ENCODE peak calls at places on chromosome 5, in six cellular contexts. L is endodermal cell, I is AG04450, D is OCI-LY7, Z is upper lobe of left lung, O is cardiac muscle cell. A is an unnamed sample.

GRCh38 chr5:56190500-56190899 is 42.6 kb downstream of the ANKRD55 start:
- DNase-seq in O (peak; percentile 87), I (no peak), Z (peak; percentile 74), D (no peak), L (no peak), A (peak; percentile 52)

GRCh38 chr5:31853398-31854135 is 214.6 kb downstream of the PDZD2 start:
- DNase-seq in D (no peak), O (no peak), L (peak; percentile 70), I (no peak), Z (peak; percentile 67), A (no peak)

GRCh38 chr5:112174959-112175594 is 244.0 kb downstream of the EPB41L4A start:
- DNase-seq in L (peak; percentile 65), I (no peak), O (peak; percentile 71), D (peak; percentile 81), Z (no peak), A (peak; percentile 41)

GRCh38 chr5:31530541-31531265 is 1.2 kb downstream of the DROSHA start:
- DNase-seq in D (peak; percentile 8), Z (no peak), L (no peak), I (no peak), O (no peak), A (peak; percentile 1)

GRCh38 chr5:52867809-52868208 is 80.1 kb downstream of the ITGA1 start:
- DNase-seq in O (peak; percentile 41), I (no peak), L (no peak), Z (no peak), D (no peak), A (no peak)

GRCh38 chr5:102809033-102809432 is 53.9 kb downstream of the PAM start:
- DNase-seq in D (no peak), O (no peak), Z (peak; percentile 39), L (peak; percentile 69), I (no peak), A (no peak)

GRCh38 chr5:98193921-98194760 is 579.3 kb upstream of the RGMB start:
- DNase-seq in D (no peak), O (no peak), I (no peak), L (no peak), Z (no peak), A (no peak)

GRCh38 chr5:121988443-121988842 is 26.7 kb downstream of the SRFBP1 start:
- DNase-seq in O (no peak), L (no peak), D (no peak), Z (peak; percentile 22), I (no peak), A (no peak)

GRCh38 chr5:173845321-173845720 is 42.8 kb upstream of the CPEB4 start:
- DNase-seq in O (no peak), Z (no peak), D (no peak), L (no peak), I (no peak), A (no peak)

GRCh38 chr5:82924241-82924989 is 152.8 kb downstream of the TMEM167A start:
- DNase-seq in L (no peak), I (no peak), O (peak; percentile 71), D (no peak), Z (no peak), A (no peak)

GRCh38 chr5:116626272-116626723 is 51.7 kb upstream of the SEMA6A start:
- DNase-seq in D (no peak), I (no peak), L (no peak), Z (peak; percentile 39), O (peak; percentile 95), A (peak; percentile 80)

GRCh38 chr5:10248378-10249260 is 1.1 kb downstream of the ATPSCKMT start:
- DNase-seq in I (no peak), L (peak; percentile 47), D (peak; percentile 23), O (no peak), Z (no peak), A (no peak)

GRCh38 chr5:28896949-28897348 is 1858.6 kb upstream of the CDH9 start:
- DNase-seq in D (no peak), Z (no peak), O (peak; percentile 1), L (no peak), I (no peak), A (no peak)

GRCh38 chr5:24999732-25000131 is 355.0 kb upstream of the CDH10 start:
- DNase-seq in Z (no peak), L (no peak), I (no peak), D (no peak), O (no peak), A (no peak)

GRCh38 chr5:154474267-154474956 is 3.6 kb downstream of the HAND1 start:
- DNase-seq in Z (no peak), I (no peak), O (no peak), D (no peak), L (no peak), A (no peak)

GRCh38 chr5:134438641-134439621 is 27.2 kb upstream of the CDKN2AIPNL start:
- DNase-seq in Z (peak; percentile 95), L (peak; percentile 85), D (no peak), O (peak; percentile 97), I (peak; percentile 89), A (no peak)

GRCh38 chr5:177362871-177363507 is 5.3 kb downstream of the RGS14 start:
- DNase-seq in I (no peak), D (peak; percentile 48), O (peak; percentile 54), L (peak; percentile 90), Z (peak; percentile 80), A (no peak)

GRCh38 chr5:134538296-134538695 is 12.8 kb downstream of the JADE2 start:
- DNase-seq in Z (no peak), D (no peak), L (no peak), I (no peak), O (peak; percentile 39), A (no peak)

GRCh38 chr5:124310453-124310852 is 436.0 kb downstream of the ZNF608 start:
- DNase-seq in D (no peak), Z (no peak), O (no peak), L (no peak), I (no peak), A (no peak)

GRCh38 chr5:91302958-91303357 is 80.2 kb downstream of the ARRDC3 start:
- DNase-seq in I (no peak), D (no peak), O (no peak), Z (no peak), L (no peak), A (no peak)

GRCh38 chr5:54703568-54704255 is 186.2 kb downstream of the SNX18 start:
- DNase-seq in O (no peak), I (no peak), D (no peak), L (no peak), Z (no peak), A (no peak)

GRCh38 chr5:151745071-151745705 is 13.2 kb downstream of the ATOX1 start:
- DNase-seq in O (peak; percentile 76), D (no peak), L (no peak), I (peak; percentile 29), Z (peak; percentile 64), A (peak; percentile 94)

GRCh38 chr5:74673011-74673790 is 11.8 kb upstream of the HEXB start:
- DNase-seq in I (no peak), O (peak; percentile 66), L (no peak), Z (no peak), D (peak; percentile 28), A (peak; percentile 35)

GRCh38 chr5:132269635-132270344 is 12.3 kb downstream of the PDLIM4 start:
- DNase-seq in L (no peak), O (no peak), D (no peak), Z (no peak), I (no peak), A (no peak)

GRCh38 chr5:35362772-35363171 is 132.5 kb upstream of the PRLR start:
- DNase-seq in L (no peak), I (no peak), Z (no peak), D (no peak), O (no peak), A (no peak)

GRCh38 chr5:35365756-35366155 is 135.5 kb upstream of the PRLR start:
- DNase-seq in L (no peak), I (no peak), D (no peak), Z (no peak), O (no peak), A (no peak)

GRCh38 chr5:35363387-35363965 is 133.2 kb upstream of the PRLR start:
- DNase-seq in O (no peak), L (no peak), Z (no peak), D (no peak), I (no peak), A (no peak)

GRCh38 chr5:35367534-35367933 is 137.2 kb upstream of the PRLR start:
- DNase-seq in Z (no peak), L (no peak), I (no peak), O (no peak), D (no peak), A (no peak)

DNA sequence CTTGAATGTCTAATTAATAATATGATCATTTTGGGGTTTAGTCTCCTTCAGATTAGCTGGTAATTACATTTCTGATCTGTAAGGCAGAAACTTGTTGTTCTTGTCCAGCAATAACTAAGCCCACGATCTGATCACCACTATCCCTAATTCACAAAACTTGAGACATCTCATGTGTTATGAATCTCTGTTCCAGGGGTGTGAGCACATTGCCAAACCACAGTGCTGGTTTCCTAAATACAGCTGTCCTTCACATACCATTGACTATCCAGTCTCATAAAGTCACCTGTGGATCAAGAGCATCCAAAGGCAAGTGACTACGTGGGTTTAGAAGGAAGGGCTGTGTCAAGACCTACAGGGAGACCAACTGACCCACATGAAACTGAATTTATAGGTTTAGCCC is 134.1 kb upstream of the PRLR start:
- DNase-seq in D (no peak), L (no peak), Z (no peak), O (no peak), I (no peak), A (no peak)
- H3K27ac ChIP-seq in D (no peak overlapping the region), L (no peak overlapping the region), Z (no peak overlapping the region), O (no peak overlapping the region), I (no peak overlapping the region), A (no peak overlapping the region)

GRCh38 chr5:168364738-168365550 is 73.5 kb downstream of the WWC1 start:
- DNase-seq in I (no peak), D (no peak), O (peak; percentile 65), Z (peak; percentile 86), L (peak; percentile 80), A (no peak)
- H3K4me3 ChIP-seq in I (no peak overlapping the region), D (no peak overlapping the region), O (no peak overlapping the region), Z (no peak overlapping the region), L (no peak overlapping the region), A (no peak overlapping the region)

DNA sequence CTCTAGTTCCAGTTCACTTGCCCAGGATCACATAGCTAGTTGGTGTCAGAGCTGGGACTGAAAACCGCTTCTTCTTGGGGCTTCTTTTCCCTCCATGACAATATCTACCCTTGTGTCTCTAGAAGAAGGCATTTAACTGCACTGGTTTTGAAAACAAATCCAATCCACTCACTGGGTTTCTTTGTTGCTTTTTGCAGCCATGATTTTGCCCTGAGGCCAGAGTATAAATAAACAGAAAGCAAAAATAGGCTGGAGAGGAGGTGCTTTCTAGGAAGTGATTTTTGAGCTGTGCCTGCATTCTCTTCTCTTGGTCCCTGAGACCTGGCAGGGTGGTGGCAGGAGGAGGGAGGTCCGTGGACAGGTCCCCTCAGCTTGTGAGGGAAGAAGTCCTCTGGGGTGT is 6.9 kb upstream of the TRIO start:
- DNase-seq in O (no peak), L (no peak), I (no peak), D (no peak), Z (no peak), A (peak; percentile 65)
- H3K27ac ChIP-seq in O (no peak overlapping the region), L (no peak overlapping the region), I (no peak overlapping the region), D (no peak overlapping the region), Z (no peak overlapping the region), A (no peak overlapping the region)

DNA sequence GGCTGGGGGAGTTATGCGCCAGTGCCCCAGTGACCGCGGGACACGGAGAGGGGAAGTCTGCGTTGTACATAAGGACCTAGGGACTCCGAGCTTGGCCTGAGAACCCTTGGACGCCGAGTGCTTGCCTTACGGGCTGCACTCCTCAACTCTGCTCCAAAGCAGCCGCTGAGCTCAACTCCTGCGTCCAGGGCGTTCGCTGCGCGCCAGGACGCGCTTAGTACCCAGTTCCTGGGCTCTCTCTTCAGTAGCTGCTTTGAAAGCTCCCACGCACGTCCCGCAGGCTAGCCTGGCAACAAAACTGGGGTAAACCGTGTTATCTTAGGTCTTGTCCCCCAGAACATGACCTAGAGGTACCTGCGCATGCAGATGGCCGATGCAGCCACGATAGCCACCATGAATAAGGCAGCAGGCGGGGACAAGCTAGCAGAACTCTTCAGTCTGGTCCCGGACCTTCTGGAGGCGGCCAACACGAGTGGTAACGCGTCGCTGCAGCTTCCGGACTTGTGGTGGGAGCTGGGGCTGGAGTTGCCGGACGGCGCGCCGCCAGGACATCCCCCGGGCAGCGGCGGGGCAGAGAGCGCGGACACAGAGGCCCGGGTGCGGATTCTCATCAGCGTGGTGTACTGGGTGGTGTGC is at the start of gene RXFP3:
- DNase-seq in L (no peak), D (no peak), Z (no peak), I (no peak), O (peak; percentile 66), A (no peak)
- H3K4me3 ChIP-seq in L (peak within 1 kb of the TSS; percentile 80), D (no peak within 1 kb of the TSS), Z (peak within 1 kb of the TSS; percentile 34), I (peak within 1 kb of the TSS; percentile 60), O (peak within 1 kb of the TSS; percentile 25), A (no peak within 1 kb of the TSS)